ENCODE peak calls at places on chromosomes 7 and 10, in five cellular contexts. J is T-cell; Z is DMS153; I is GM06990; T is stimulated activated CD8-positive, alpha-beta memory T cell treated with anti-CD3 and anti-CD28 coated beads, Interleukin-4, amount 100 ng/mL, for 1 hour. V is an unnamed sample.

GRCh38 chr10:16466001-16466400 is 29.2 kb downstream of the PTER start:
- DNase-seq in J (no peak), Z (no peak), I (no peak), T (no peak), V (no peak)

GRCh38 chr7:104843198-104843597 is 170.8 kb upstream of the KMT2E start:
- DNase-seq in J (no peak), Z (no peak), I (no peak), T (no peak), V (no peak)

GRCh38 chr10:35379226-35380137 is 43.2 kb downstream of the CCNY start:
- DNase-seq in J (peak), Z (no peak), I (peak), T (no peak), V (peak)

GRCh38 chr7:42170724-42171123 is 66.3 kb downstream of the GLI3 start:
- DNase-seq in J (no peak), Z (no peak), I (no peak), T (no peak), V (no peak)

GRCh38 chr7:151808296-151809155 is 68.4 kb downstream of the PRKAG2 start:
- DNase-seq in J (no peak), Z (no peak), I (no peak), T (no peak), V (no peak)

GRCh38 chr7:132783824-132784223 is 207.6 kb upstream of the PLXNA4 start:
- DNase-seq in J (no peak), Z (peak), I (no peak), T (no peak), V (no peak)

GRCh38 chr7:80611779-80612178 is 26.7 kb upstream of the CD36 start:
- DNase-seq in J (no peak), Z (peak), I (no peak), T (no peak), V (peak)

GRCh38 chr7:104857458-104858425 is 156.3 kb upstream of the KMT2E start:
- DNase-seq in J (no peak), Z (no peak), I (no peak), T (no peak), V (no peak)

GRCh38 chr10:79385392-79385795 is 38.1 kb downstream of the PPIF start:
- DNase-seq in J (no peak), Z (no peak), I (no peak), T (no peak), V (no peak)

GRCh38 chr10:122091722-122092121 is 102.8 kb downstream of the TACC2 start:
- DNase-seq in J (no peak), Z (no peak), I (no peak), T (no peak), V (no peak)

GRCh38 chr7:155985518-155986427 is 173.5 kb upstream of the SHH start:
- DNase-seq in J (no peak), Z (no peak), I (no peak), T (no peak), V (no peak)

GRCh38 chr10:29030855-29031254 is 258.0 kb upstream of the LYZL1 start:
- DNase-seq in J (no peak), Z (no peak), I (no peak), T (no peak), V (peak)

GRCh38 chr10:78510566-78511323 is 477.1 kb downstream of the RPS24 start:
- DNase-seq in J (no peak), Z (no peak), I (no peak), T (no peak), V (no peak)

GRCh38 chr7:75048435-75049379 is 24.9 kb downstream of the RCC1L start:
- DNase-seq in J (no peak), Z (no peak), I (no peak), T (no peak), V (no peak)

GRCh38 chr10:103761075-103761920 is 94.1 kb downstream of the SH3PXD2A start:
- DNase-seq in J (no peak), Z (peak), I (no peak), T (no peak), V (no peak)

GRCh38 chr7:132933076-132933466 is 148.8 kb downstream of the CHCHD3 start:
- DNase-seq in J (no peak), Z (no peak), I (peak), T (no peak), V (no peak)

GRCh38 chr10:101217450-101218281 is 11.6 kb downstream of the LBX1 start:
- DNase-seq in J (no peak), Z (peak), I (no peak), T (no peak), V (no peak)

GRCh38 chr7:110386006-110386405 is 704.9 kb upstream of the LRRN3 start:
- DNase-seq in J (no peak), Z (no peak), I (no peak), T (no peak), V (no peak)

V was measured in LNCaP clone FGC.